ENCODE peak calls at places on chromosomes 1 and 21, in five cellular contexts. W is GM23338, Q is thoracic aorta, S is kidney epithelial cell, G is bronchial epithelial cell. A is an unnamed sample.

GRCh38 chr1:235013512-235013911 is 115.1 kb downstream of the TOMM20 start:
- DNase-seq in W (no peak), Q (no peak), S (no peak), G (no peak), A (no peak)

GRCh38 chr1:54984126-54984842 is 3.9 kb downstream of the TMEM61 start:
- DNase-seq in W (no peak), Q (no peak), S (no peak), G (no peak), A (no peak)

GRCh38 chr1:157994081-157994581 is 686 bp downstream of the KIRREL1 start:
- DNase-seq in W (peak), Q (no peak), S (no peak), G (no peak), A (no peak)

GRCh38 chr1:85681087-85681486 is 27.1 kb downstream of the ZNHIT6 start:
- DNase-seq in W (no peak), Q (no peak), S (peak), G (no peak), A (no peak)

GRCh38 chr1:111779546-111779945 is 23.8 kb downstream of the DDX20 start:
- DNase-seq in W (no peak), Q (no peak), S (no peak), G (no peak), A (no peak)

GRCh38 chr1:201016211-201016651 is 7.3 kb downstream of the KIF21B start:
- DNase-seq in W (no peak), Q (no peak), S (no peak), G (no peak), A (no peak)

GRCh38 chr1:63643926-63644325 is 50.7 kb downstream of the PGM1 start:
- DNase-seq in W (no peak), Q (no peak), S (no peak), G (no peak), A (no peak)

GRCh38 chr1:58576727-58577675 is at the start of gene TACSTD2:
- DNase-seq in W (peak), Q (no peak), S (no peak), G (peak), A (no peak)

GRCh38 chr1:89759036-89759435 is 61.8 kb upstream of the LRRC8D start:
- DNase-seq in W (no peak), Q (no peak), S (no peak), G (no peak), A (no peak)

GRCh38 chr1:179121159-179121938 is 39.5 kb downstream of the TOR3A start:
- DNase-seq in W (peak), Q (no peak), S (no peak), G (peak), A (peak)

GRCh38 chr1:9797049-9797448 is 26.7 kb downstream of the CLSTN1 start:
- DNase-seq in W (no peak), Q (no peak), S (no peak), G (no peak), A (no peak)

GRCh38 chr1:20375563-20375962 is 84.9 kb downstream of the VWA5B1 start:
- DNase-seq in W (no peak), Q (no peak), S (no peak), G (peak), A (no peak)

GRCh38 chr21:34715518-34715917 is 46.7 kb downstream of the CLIC6 start:
- DNase-seq in W (no peak), Q (no peak), S (no peak), G (no peak), A (no peak)

GRCh38 chr1:34060901-34061415 is 104.1 kb downstream of the CSMD2 start:
- DNase-seq in W (no peak), Q (no peak), S (no peak), G (no peak), A (no peak)

DNA sequence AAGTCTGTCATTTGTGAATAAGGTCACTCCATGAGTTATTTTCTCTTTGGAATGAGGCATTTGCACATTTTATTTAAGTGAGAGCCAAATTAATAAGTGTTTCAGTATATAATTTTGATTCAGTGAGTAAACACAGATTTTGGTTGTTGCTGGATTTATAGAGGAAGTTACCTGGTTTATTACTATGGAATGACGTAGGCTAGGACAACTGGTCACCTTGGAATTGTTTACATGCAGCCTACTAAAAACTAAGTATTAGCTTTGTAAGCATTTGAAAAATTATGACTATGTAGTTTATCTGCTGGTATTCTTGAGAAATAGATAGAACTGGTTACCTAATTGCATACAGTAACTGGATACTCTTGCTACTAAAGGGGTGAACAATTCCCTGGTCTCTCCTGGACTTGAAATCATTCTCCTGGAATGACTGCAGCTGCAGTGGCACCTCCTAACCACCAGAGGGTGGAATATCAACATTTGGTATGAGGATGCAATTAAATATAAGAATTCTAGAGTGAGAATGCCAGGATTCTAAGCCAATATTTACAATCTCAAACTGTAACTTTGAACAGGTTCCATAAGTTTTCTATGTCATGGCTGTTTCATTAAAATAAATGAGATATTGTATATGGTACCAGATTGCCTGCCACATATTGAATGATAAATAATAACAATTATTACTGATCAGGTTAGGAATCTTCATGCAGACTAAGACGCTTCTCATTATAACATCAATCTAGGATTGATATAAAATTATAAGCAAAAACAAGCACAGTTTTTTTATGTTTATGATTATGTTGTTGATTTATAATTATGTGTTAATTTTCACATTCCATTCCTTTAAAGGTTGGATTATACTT is 3.5 kb upstream of the KRTAP27-1 start:
- DNase-seq in W (peak), Q (no peak), S (no peak), G (peak), A (no peak)
- TF ChIP-seq CTCF in W (peak), Q (peak), S (peak), G (peak), A (peak)

GRCh38 chr1:5388622-5389021 is 603.6 kb downstream of the NPHP4 start:
- DNase-seq in W (no peak), Q (no peak), S (no peak), G (no peak), A (no peak)
- H3K4me3 ChIP-seq in W (no peak), Q (no peak), S (no peak), G (no peak), A (no peak)

GRCh38 chr1:156052862-156053769 is 482 bp downstream of the UBQLN4 start:
- DNase-seq in W (peak), Q (peak), S (no peak), G (peak), A (no peak)
- TF ChIP-seq CTCF in W (peak), Q (no peak), S (peak), G (peak), A (peak)

GRCh38 chr21:42062543-42063022 is 8.5 kb upstream of the UMODL1 start:
- DNase-seq in W (no peak), Q (no peak), S (no peak), G (no peak), A (no peak)
- H3K4me3 ChIP-seq in W (no peak), Q (peak), S (no peak), G (no peak), A (no peak)

DNA sequence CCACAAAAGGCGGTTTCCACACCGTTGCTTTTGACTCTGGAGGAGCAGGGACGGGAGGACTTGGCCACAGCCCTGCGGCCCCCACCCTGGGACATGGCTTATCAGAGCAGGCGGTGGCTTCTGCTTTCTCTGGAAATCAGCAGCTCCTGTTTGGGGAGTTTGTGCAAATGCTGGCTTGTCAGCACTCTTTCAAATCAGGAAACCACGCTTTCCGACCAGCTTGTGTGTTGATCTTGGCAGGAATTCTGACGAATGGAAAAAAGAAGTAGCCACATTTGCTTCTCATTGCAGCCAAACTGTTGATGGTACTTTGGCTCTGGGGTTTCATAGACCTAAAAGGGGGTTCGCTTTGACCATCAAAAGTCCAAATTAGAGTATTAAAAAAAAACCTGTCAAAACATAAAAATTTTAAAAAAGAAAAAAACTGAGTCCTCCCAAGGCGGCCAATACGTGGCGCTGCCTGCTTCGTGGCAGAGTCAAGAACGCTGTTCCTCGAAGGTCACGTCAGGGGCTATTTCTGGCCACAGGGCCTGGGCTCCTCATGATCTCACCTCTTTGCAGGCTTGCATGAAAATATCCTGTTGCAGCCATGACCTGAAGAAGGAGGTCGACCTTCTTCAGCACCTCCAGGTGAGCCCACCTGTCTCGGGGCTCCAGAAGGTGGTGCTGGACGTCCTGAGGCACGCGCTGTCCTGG is 80.8 kb upstream of the EFHD2 start:
- DNase-seq in W (no peak), Q (no peak), S (no peak), G (peak), A (no peak)
- TF ChIP-seq CTCF in W (peak), Q (peak), S (no peak), G (peak), A (no peak)

A was measured in AG04449.